ENCODE peak calls at places on chromosome 12, in four cellular contexts. One of them, this sample, is unnamed.
A peak's percentile ranks its signal among the peaks of the same experiment; 100 is the strongest.

GRCh38 chr12:129589503-129589902 is 314.3 kb downstream of the TMEM132D start:
- DNase-seq in endothelial cell of umbilical vein: no peak
- DNase-seq in K562: no peak
- DNase-seq in H1: no peak
- DNase-seq in this sample: no peak

GRCh38 chr12:53468286-53468685 is 16.4 kb downstream of the PCBP2 start:
- DNase-seq in endothelial cell of umbilical vein: no peak
- DNase-seq in K562: no peak
- DNase-seq in H1: no peak
- DNase-seq in this sample: no peak

GRCh38 chr12:67704071-67704470 is 55.5 kb downstream of the DYRK2 start:
- DNase-seq in endothelial cell of umbilical vein: no peak
- DNase-seq in K562: no peak
- DNase-seq in H1: no peak
- DNase-seq in this sample: no peak

GRCh38 chr12:25241171-25242020 is 9.3 kb downstream of the KRAS start:
- DNase-seq in endothelial cell of umbilical vein: peak; percentile 55
- DNase-seq in K562: peak; percentile 12
- DNase-seq in H1: no peak
- DNase-seq in this sample: peak; percentile 74

GRCh38 chr12:25155031-25155576 is 39.9 kb downstream of the DNAI7 start:
- DNase-seq in endothelial cell of umbilical vein: peak; percentile 43
- DNase-seq in K562: peak; percentile 8
- DNase-seq in H1: no peak
- DNase-seq in this sample: peak; percentile 65

GRCh38 chr12:6384499-6385436 is 806 bp downstream of the LTBR start:
- DNase-seq in endothelial cell of umbilical vein: no peak
- DNase-seq in K562: peak; percentile 66
- DNase-seq in H1: no peak
- DNase-seq in this sample: no peak

GRCh38 chr12:91882910-91883309 is 262.7 kb downstream of the BTG1 start:
- DNase-seq in endothelial cell of umbilical vein: no peak
- DNase-seq in K562: no peak
- DNase-seq in H1: no peak
- DNase-seq in this sample: no peak

GRCh38 chr12:49089831-49090773 is 4.5 kb downstream of the DHH start:
- DNase-seq in endothelial cell of umbilical vein: peak; percentile 50
- DNase-seq in K562: peak; percentile 50
- DNase-seq in H1: no peak
- DNase-seq in this sample: no peak

GRCh38 chr12:27220057-27220987 is 23.8 kb upstream of the STK38L start:
- DNase-seq in endothelial cell of umbilical vein: no peak
- DNase-seq in K562: no peak
- DNase-seq in H1: no peak
- DNase-seq in this sample: no peak

GRCh38 chr12:24630446-24630845 is 318.5 kb downstream of the BCAT1 start:
- DNase-seq in endothelial cell of umbilical vein: no peak
- DNase-seq in K562: no peak
- DNase-seq in H1: no peak
- DNase-seq in this sample: no peak

GRCh38 chr12:76872415-76872814 is 6.4 kb downstream of the CSRP2 start:
- DNase-seq in endothelial cell of umbilical vein: no peak
- DNase-seq in K562: no peak
- DNase-seq in H1: no peak
- DNase-seq in this sample: no peak

GRCh38 chr12:93676408-93677194 is 574 bp upstream of the CRADD start:
- DNase-seq in endothelial cell of umbilical vein: no peak
- DNase-seq in K562: no peak
- DNase-seq in H1: no peak
- DNase-seq in this sample: no peak

GRCh38 chr12:57657744-57658143 is 24.7 kb upstream of the B4GALNT1 start:
- DNase-seq in endothelial cell of umbilical vein: no peak
- DNase-seq in K562: no peak
- DNase-seq in H1: no peak
- DNase-seq in this sample: no peak

GRCh38 chr12:3470296-3470695 is 20.7 kb upstream of the PRMT8 start:
- DNase-seq in endothelial cell of umbilical vein: no peak
- DNase-seq in K562: no peak
- DNase-seq in H1: no peak
- DNase-seq in this sample: no peak

GRCh38 chr12:115569694-115570093 is 707.8 kb downstream of the MED13L start:
- DNase-seq in endothelial cell of umbilical vein: no peak
- DNase-seq in K562: no peak
- DNase-seq in H1: no peak
- DNase-seq in this sample: no peak

GRCh38 chr12:54988402-54989054 is 4.0 kb upstream of the TESPA1 start:
- DNase-seq in endothelial cell of umbilical vein: peak; percentile 30
- DNase-seq in K562: peak; percentile 79
- DNase-seq in H1: no peak
- DNase-seq in this sample: no peak

GRCh38 chr12:72178244-72178643 is 93.9 kb upstream of the TRHDE start:
- DNase-seq in endothelial cell of umbilical vein: no peak
- DNase-seq in K562: no peak
- DNase-seq in H1: no peak
- DNase-seq in this sample: no peak

GRCh38 chr12:64706831-64707230 is 52.4 kb downstream of the GNS start:
- DNase-seq in endothelial cell of umbilical vein: no peak
- DNase-seq in K562: no peak
- DNase-seq in H1: no peak
- DNase-seq in this sample: no peak

GRCh38 chr12:96263449-96263902 is 69.3 kb downstream of the ELK3 start:
- DNase-seq in endothelial cell of umbilical vein: peak; percentile 88
- DNase-seq in K562: no peak
- DNase-seq in H1: no peak
- DNase-seq in this sample: no peak

GRCh38 chr12:49874142-49874897 is 29.4 kb downstream of the FAIM2 start:
- DNase-seq in endothelial cell of umbilical vein: no peak
- DNase-seq in K562: no peak
- DNase-seq in H1: no peak
- DNase-seq in this sample: no peak

GRCh38 chr12:102043928-102044327 is 17.9 kb downstream of the WASHC3 start:
- DNase-seq in endothelial cell of umbilical vein: no peak
- DNase-seq in K562: peak; percentile 21
- DNase-seq in H1: no peak
- DNase-seq in this sample: no peak

GRCh38 chr12:130362060-130362459 is 24.4 kb downstream of the PIWIL1 start:
- DNase-seq in endothelial cell of umbilical vein: no peak
- DNase-seq in K562: no peak
- DNase-seq in H1: no peak
- DNase-seq in this sample: no peak

GRCh38 chr12:12661086-12661485 is 34.9 kb downstream of the GPR19 start:
- DNase-seq in endothelial cell of umbilical vein: no peak
- DNase-seq in K562: no peak
- DNase-seq in H1: no peak
- DNase-seq in this sample: no peak

GRCh38 chr12:26970136-26970535 is 31.9 kb downstream of the FGFR1OP2 start:
- DNase-seq in endothelial cell of umbilical vein: no peak
- DNase-seq in K562: no peak
- DNase-seq in H1: no peak
- DNase-seq in this sample: no peak

GRCh38 chr12:2212971-2213869 is 160.4 kb downstream of the CACNA1C start:
- DNase-seq in endothelial cell of umbilical vein: no peak
- DNase-seq in K562: no peak
- DNase-seq in H1: no peak
- DNase-seq in this sample: no peak

GRCh38 chr12:3259976-3260375 is 182.8 kb downstream of the TSPAN9 start:
- DNase-seq in endothelial cell of umbilical vein: no peak
- DNase-seq in K562: no peak
- DNase-seq in H1: no peak
- DNase-seq in this sample: no peak

GRCh38 chr12:52632656-52633055 is 14.3 kb upstream of the KRT73 start:
- DNase-seq in endothelial cell of umbilical vein: no peak
- DNase-seq in K562: no peak
- DNase-seq in H1: no peak
- DNase-seq in this sample: no peak

DNA sequence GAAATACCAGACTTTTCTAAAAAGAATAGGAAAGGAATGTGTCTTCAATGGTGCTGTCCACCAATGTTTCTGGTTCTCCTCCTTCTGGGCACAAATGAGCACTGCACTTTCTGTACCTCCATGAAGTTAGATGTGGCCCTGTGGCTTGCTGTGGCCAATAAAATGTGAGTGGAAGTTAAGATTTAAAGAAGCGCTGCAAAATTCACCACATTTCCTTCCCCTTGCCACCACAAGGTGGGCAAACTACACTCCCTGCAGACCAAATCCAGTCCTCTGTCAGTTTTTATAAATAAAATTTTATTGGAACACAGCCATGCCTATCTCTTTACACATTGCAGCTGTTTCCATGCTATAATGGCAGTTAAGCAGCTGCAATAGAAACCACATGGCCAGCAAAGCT is 141.4 kb upstream of the TMPO start:
- DNase-seq in endothelial cell of umbilical vein: no peak
- DNase-seq in K562: no peak
- DNase-seq in H1: no peak
- DNase-seq in this sample: peak; percentile 37
- TF ChIP-seq CTCF in endothelial cell of umbilical vein: no peak
- TF ChIP-seq CTCF in K562: peak; percentile 18
- TF ChIP-seq CTCF in H1: peak; percentile 35
- TF ChIP-seq CTCF in this sample: peak; percentile 35

GRCh38 chr12:69470189-69471094 is at the start of gene FRS2:
- DNase-seq in endothelial cell of umbilical vein: peak; percentile 88
- DNase-seq in K562: peak; percentile 90
- DNase-seq in H1: peak; percentile 77
- DNase-seq in this sample: peak; percentile 96
- TF ChIP-seq POLR2A in endothelial cell of umbilical vein: peak; percentile 96
- TF ChIP-seq POLR2A in K562: peak; percentile 91
- TF ChIP-seq POLR2A in H1: peak; percentile 93
- TF ChIP-seq POLR2A in this sample: peak; percentile 68

GRCh38 chr12:126454581-126454980 is 1389.3 kb downstream of the AACS start:
- DNase-seq in endothelial cell of umbilical vein: no peak
- DNase-seq in K562: no peak
- DNase-seq in H1: no peak
- DNase-seq in this sample: no peak
- TF ChIP-seq MAX in endothelial cell of umbilical vein: no peak
- TF ChIP-seq MAX in K562: no peak
- TF ChIP-seq MAX in H1: no peak
- TF ChIP-seq MAX in this sample: no peak

DNA sequence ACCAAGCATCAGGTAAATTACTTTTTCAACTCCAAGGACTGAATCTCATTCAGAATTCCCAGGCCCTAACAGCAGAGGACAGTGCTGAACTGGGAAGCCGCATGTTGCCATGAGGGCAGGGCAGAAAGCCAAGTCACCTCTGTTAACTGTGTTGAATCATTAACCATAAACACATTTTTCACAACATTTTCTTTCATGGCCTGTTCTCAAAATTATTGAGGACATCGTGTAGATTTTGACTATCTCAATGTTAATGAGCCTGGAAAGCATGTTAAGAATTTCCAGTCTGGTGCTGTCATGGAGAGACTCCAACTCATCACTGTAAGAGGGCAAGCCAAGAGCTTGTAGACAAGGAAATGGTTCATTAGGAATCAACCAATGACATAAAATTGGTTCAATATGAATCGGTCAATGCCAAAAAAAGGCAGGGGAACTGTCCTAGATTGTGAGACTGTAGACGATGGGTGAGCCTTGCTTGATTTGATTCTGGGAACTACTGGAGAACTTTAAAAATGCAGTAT is 33.7 kb downstream of the CPM start:
- DNase-seq in endothelial cell of umbilical vein: no peak
- DNase-seq in K562: no peak
- DNase-seq in H1: no peak
- DNase-seq in this sample: no peak
- TF ChIP-seq CTCF in endothelial cell of umbilical vein: no peak
- TF ChIP-seq CTCF in K562: peak; percentile 29
- TF ChIP-seq CTCF in H1: peak; percentile 27
- TF ChIP-seq CTCF in this sample: no peak

GRCh38 chr12:56161677-56162351 is 3.7 kb downstream of the MYL6 start:
- DNase-seq in endothelial cell of umbilical vein: no peak
- DNase-seq in K562: no peak
- DNase-seq in H1: no peak
- DNase-seq in this sample: no peak
- TF ChIP-seq POLR2A in endothelial cell of umbilical vein: no peak
- TF ChIP-seq POLR2A in K562: no peak
- TF ChIP-seq POLR2A in H1: no peak
- TF ChIP-seq POLR2A in this sample: no peak

DNA sequence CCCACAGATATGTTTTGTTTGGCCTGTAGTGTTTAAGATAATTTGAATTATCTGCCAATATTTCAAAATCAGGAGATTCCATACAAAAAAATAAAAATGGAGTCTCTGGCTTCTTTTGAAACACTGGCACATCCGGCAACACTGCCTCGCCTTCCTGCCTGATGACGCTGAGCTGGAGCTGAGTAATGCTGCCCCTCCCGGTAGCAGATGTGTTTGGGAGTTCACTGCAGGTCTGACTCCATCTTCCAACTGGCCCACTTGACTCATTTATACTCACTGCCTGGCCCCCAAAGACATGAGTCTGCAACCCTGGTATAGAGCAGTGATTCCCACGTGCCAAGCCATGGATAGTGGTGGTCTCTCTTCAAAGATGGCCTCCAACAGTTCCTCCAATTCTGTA is 7.4 kb downstream of the CIT start:
- DNase-seq in endothelial cell of umbilical vein: peak; percentile 52
- DNase-seq in K562: no peak
- DNase-seq in H1: no peak
- DNase-seq in this sample: no peak
- TF ChIP-seq MAX in endothelial cell of umbilical vein: no peak
- TF ChIP-seq MAX in K562: no peak
- TF ChIP-seq MAX in H1: no peak
- TF ChIP-seq MAX in this sample: no peak

DNA sequence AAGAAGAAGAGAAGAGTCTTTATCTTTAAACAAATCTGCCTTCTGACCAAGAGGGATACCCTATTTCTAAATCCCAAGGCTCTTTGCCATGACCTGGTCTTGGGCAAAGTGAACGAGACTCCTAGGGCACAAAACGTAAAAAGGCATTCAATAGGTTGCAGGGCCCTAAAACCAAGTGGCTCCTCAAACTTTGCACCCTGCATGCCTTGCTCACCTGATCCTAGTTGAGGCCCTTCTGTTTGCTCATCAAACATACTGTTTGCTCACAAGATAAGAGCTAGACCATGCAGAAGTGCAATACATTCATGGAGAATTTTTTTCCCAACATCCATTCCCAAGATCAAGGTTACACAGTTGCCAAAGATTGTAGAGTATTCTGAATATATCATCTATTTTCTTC is 7.9 kb upstream of the PRH1 start:
- DNase-seq in endothelial cell of umbilical vein: no peak
- DNase-seq in K562: no peak
- DNase-seq in H1: no peak
- DNase-seq in this sample: no peak
- TF ChIP-seq CTCF in endothelial cell of umbilical vein: no peak
- TF ChIP-seq CTCF in K562: no peak
- TF ChIP-seq CTCF in H1: no peak
- TF ChIP-seq CTCF in this sample: no peak